ENCODE peak calls at places on chromosomes 12 and 14, in six cellular contexts. E is MM.1S, S is heart left ventricle, A is GM23248, Q is testis, P is DND-41. C is an unnamed sample.

GRCh38 chr12:67517181-67517887 is 131.2 kb upstream of the DYRK2 start:
- DNase-seq in Q (no peak), S (no peak), A (peak), E (no peak), P (no peak), C (no peak)

GRCh38 chr14:100576091-100577085 is 10.8 kb downstream of the BEGAIN start:
- DNase-seq in E (no peak), S (no peak), P (no peak), A (no peak), Q (no peak), C (no peak)

GRCh38 chr14:93741556-93742210 is 46.6 kb downstream of the PRIMA1 start:
- DNase-seq in S (no peak), E (no peak), P (no peak), A (no peak), Q (no peak), C (no peak)

GRCh38 chr12:117501470-117501869 is 140.0 kb upstream of the NOS1 start:
- DNase-seq in E (no peak), Q (no peak), P (no peak), S (peak), A (no peak), C (no peak)

GRCh38 chr12:109678732-109679131 is 34.9 kb upstream of the FAM222A start:
- DNase-seq in A (no peak), E (no peak), S (no peak), P (no peak), Q (no peak), C (no peak)

GRCh38 chr14:77612011-77612620 is 4.3 kb downstream of the SPTLC2 start:
- DNase-seq in P (no peak), Q (no peak), A (peak), E (no peak), S (no peak), C (no peak)

GRCh38 chr12:53047221-53048032 is 2.4 kb upstream of the TNS2 start:
- DNase-seq in E (peak), P (peak), Q (peak), S (peak), A (peak), C (peak)

GRCh38 chr14:24456980-24457379 is 14.4 kb upstream of the SDR39U1 start:
- DNase-seq in E (no peak), Q (no peak), S (no peak), A (peak), P (no peak), C (peak)

GRCh38 chr12:5626146-5626545 is 194.2 kb downstream of the NTF3 start:
- DNase-seq in Q (no peak), E (no peak), A (no peak), P (no peak), S (no peak), C (no peak)

GRCh38 chr14:96095581-96096476 is 56.7 kb downstream of the C14orf132 start:
- DNase-seq in S (no peak), A (peak), P (no peak), Q (no peak), E (no peak), C (no peak)

GRCh38 chr12:116382456-116382902 is 105.0 kb upstream of the MED13L start:
- DNase-seq in Q (no peak), A (peak), P (no peak), S (no peak), E (no peak), C (no peak)

GRCh38 chr12:127293507-127294310 is 973.3 kb upstream of the TMEM132C start:
- DNase-seq in S (no peak), Q (peak), P (peak), E (peak), A (peak), C (peak)

GRCh38 chr12:118189761-118190181 is 53.8 kb downstream of the PEBP1 start:
- DNase-seq in A (peak), E (no peak), S (no peak), Q (peak), P (no peak), C (no peak)

GRCh38 chr14:44170554-44170953 is 336.5 kb downstream of the FSCB start:
- DNase-seq in Q (no peak), P (no peak), E (no peak), S (no peak), A (no peak), C (no peak)

GRCh38 chr12:110600254-110600653 is 13.7 kb upstream of the TCTN1 start:
- DNase-seq in A (peak), P (no peak), S (no peak), E (peak), Q (no peak), C (peak)

GRCh38 chr14:74867673-74868072 is 8.3 kb downstream of the PROX2 start:
- DNase-seq in E (no peak), A (peak), P (no peak), S (no peak), Q (no peak), C (no peak)

GRCh38 chr12:118402251-118402650 is 25.9 kb downstream of the SUDS3 start:
- DNase-seq in E (no peak), A (peak), P (no peak), Q (no peak), S (no peak), C (no peak)

GRCh38 chr14:89504602-89505320 is 87.7 kb upstream of the FOXN3 start:
- DNase-seq in A (peak), S (no peak), E (no peak), Q (no peak), P (peak), C (peak)

GRCh38 chr14:59273737-59274136 is 85.3 kb downstream of the DAAM1 start:
- DNase-seq in P (no peak), A (no peak), S (no peak), Q (no peak), E (no peak), C (no peak)

GRCh38 chr14:104431929-104432541 is 147.5 kb upstream of the C14orf180 start:
- DNase-seq in A (no peak), Q (no peak), P (no peak), E (no peak), S (no peak), C (no peak)

GRCh38 chr14:38248629-38249028 is 7.3 kb downstream of the CLEC14A start:
- DNase-seq in P (no peak), Q (no peak), E (no peak), A (peak), S (no peak), C (no peak)

GRCh38 chr12:41709012-41709411 is 435.7 kb downstream of the GXYLT1 start:
- DNase-seq in S (no peak), A (no peak), Q (no peak), E (no peak), P (no peak), C (no peak)

GRCh38 chr14:48398675-48399282 is 723.4 kb upstream of the MDGA2 start:
- DNase-seq in P (peak), E (peak), S (no peak), A (peak), Q (peak), C (peak)

GRCh38 chr12:129772463-129773169 is 131.2 kb downstream of the TMEM132D start:
- DNase-seq in P (no peak), E (no peak), S (no peak), Q (no peak), A (no peak), C (no peak)

GRCh38 chr14:56351861-56352260 is 227.7 kb upstream of the TMEM260 start:
- DNase-seq in Q (no peak), E (no peak), A (peak), S (no peak), P (no peak), C (no peak)

GRCh38 chr12:106282457-106283097 is 20.0 kb upstream of the TCP11L2 start:
- DNase-seq in Q (peak), E (peak), S (no peak), A (peak), P (peak), C (peak)

GRCh38 chr12:52235822-52236291 is 2.8 kb downstream of the KRT7 start:
- DNase-seq in A (no peak), S (no peak), E (no peak), P (no peak), Q (no peak), C (no peak)

GRCh38 chr14:75697918-75698317 is 36.9 kb downstream of the TTLL5 start:
- DNase-seq in S (no peak), P (no peak), Q (no peak), E (no peak), A (no peak), C (no peak)

GRCh38 chr14:72652179-72652578 is 241.7 kb downstream of the DPF3 start:
- DNase-seq in E (no peak), P (no peak), S (no peak), A (peak), Q (no peak), C (no peak)

DNA sequence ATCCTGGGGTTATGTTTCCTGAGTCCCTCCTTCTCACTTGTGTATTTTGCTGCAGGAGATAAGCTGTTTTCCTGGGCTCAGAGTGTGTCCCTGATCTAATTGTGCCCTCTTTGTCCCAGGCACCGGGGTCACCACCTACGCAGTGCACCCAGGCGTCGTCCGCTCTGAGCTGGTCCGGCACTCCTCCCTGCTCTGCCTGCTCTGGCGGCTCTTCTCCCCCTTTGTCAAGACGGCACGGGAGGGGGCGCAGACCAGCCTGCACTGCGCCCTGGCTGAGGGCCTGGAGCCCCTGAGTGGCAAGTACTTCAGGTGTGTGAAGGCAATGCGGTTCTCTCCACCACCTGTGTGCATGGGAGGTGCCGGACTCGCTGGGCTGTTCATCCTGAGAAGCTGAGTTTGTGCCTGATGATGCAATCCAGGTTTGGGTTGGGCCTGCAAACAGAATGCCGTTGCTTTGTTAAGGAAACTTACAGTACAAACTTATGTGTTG is 27.4 kb downstream of the RDH12 start:
- DNase-seq in Q (peak), S (no peak), P (no peak), E (no peak), A (no peak), C (no peak)
- H3K4me3 ChIP-seq in Q (no peak), S (no peak), P (no peak), E (no peak), A (no peak), C (no peak)

GRCh38 chr12:39902823-39903222 is 203.1 kb downstream of the SLC2A13 start:
- DNase-seq in P (no peak), E (no peak), Q (no peak), S (no peak), A (peak), C (no peak)
- H3K4me3 ChIP-seq in P (no peak), E (no peak), Q (no peak), S (no peak), A (no peak), C (no peak)

GRCh38 chr12:131921866-131922769 is 7.0 kb upstream of the PUS1 start:
- DNase-seq in A (no peak), P (no peak), E (no peak), S (peak), Q (peak), C (no peak)
- H3K4me3 ChIP-seq in A (no peak), P (no peak), E (no peak), S (no peak), Q (no peak), C (no peak)

GRCh38 chr14:64233791-64234190 is 60.4 kb downstream of the ESR2 start:
- DNase-seq in S (no peak), A (no peak), P (no peak), E (no peak), Q (no peak), C (no peak)
- H3K4me3 ChIP-seq in S (no peak), A (no peak), P (no peak), E (no peak), Q (no peak), C (no peak)

GRCh38 chr12:79155703-79156102 is 291.1 kb downstream of the SYT1 start:
- DNase-seq in A (peak), Q (no peak), E (no peak), P (no peak), S (no peak), C (no peak)
- H3K4me3 ChIP-seq in A (no peak), Q (no peak), E (no peak), P (no peak), S (no peak), C (no peak)